ENCODE peak calls at places on chromosomes 6 and 20, in four cellular contexts. Y is GM12878, Q is HepG2, E is K562. I is an unnamed sample.

GRCh38 chr20:44271915-44272663 is 25.0 kb downstream of the GDAP1L1 start:
- DNase-seq in Q (no peak), Y (no peak), E (peak; percentile 20), I (peak; percentile 71)

GRCh38 chr6:18053071-18053475 is 65.6 kb upstream of the KIF13A start:
- DNase-seq in E (no peak), Y (no peak), Q (no peak), I (no peak)

GRCh38 chr6:72619883-72620696 is 1.8 kb upstream of the KCNQ5 start:
- DNase-seq in E (peak; percentile 47), Y (peak; percentile 65), Q (no peak), I (peak; percentile 36)

GRCh38 chr20:60108397-60108796 is 150.2 kb downstream of the CDH26 start:
- DNase-seq in Y (no peak), E (no peak), Q (no peak), I (no peak)

GRCh38 chr6:136987526-136987925 is 57.2 kb downstream of the IL20RA start:
- DNase-seq in Y (no peak), E (no peak), Q (no peak), I (no peak)

GRCh38 chr20:23668477-23668951 is 20.3 kb downstream of the CST4 start:
- DNase-seq in Y (no peak), Q (peak; percentile 84), E (peak; percentile 58), I (peak; percentile 72)

GRCh38 chr20:39849664-39850063 is 839.4 kb downstream of the MAFB start:
- DNase-seq in Q (no peak), Y (no peak), E (no peak), I (no peak)

GRCh38 chr20:9172908-9173307 is 104.0 kb downstream of the PLCB4 start:
- DNase-seq in Q (no peak), Y (no peak), E (no peak), I (no peak)

GRCh38 chr6:118325220-118325860 is 222.8 kb upstream of the PLN start:
- DNase-seq in E (no peak), Y (no peak), Q (no peak), I (no peak)

GRCh38 chr6:41675992-41676391 is 37.7 kb downstream of the MDFI start:
- DNase-seq in E (no peak), Q (no peak), Y (no peak), I (no peak)

GRCh38 chr6:87333591-87334181 is 4.6 kb upstream of the GJB7 start:
- DNase-seq in Q (no peak), Y (no peak), E (no peak), I (no peak)

GRCh38 chr6:148509789-148510581 is 167.3 kb downstream of the SASH1 start:
- DNase-seq in Y (no peak), Q (no peak), E (no peak), I (no peak)

GRCh38 chr6:148513145-148514071 is 170.8 kb downstream of the SASH1 start:
- DNase-seq in E (no peak), Q (no peak), Y (no peak), I (no peak)

GRCh38 chr6:148507774-148508173 is 165.1 kb downstream of the SASH1 start:
- DNase-seq in E (no peak), Q (no peak), Y (no peak), I (no peak)

GRCh38 chr6:148509152-148509571 is 166.5 kb downstream of the SASH1 start:
- DNase-seq in E (no peak), Y (no peak), Q (no peak), I (no peak)

GRCh38 chr6:148508401-148509151 is 165.9 kb downstream of the SASH1 start:
- DNase-seq in Q (no peak), E (no peak), Y (no peak), I (no peak)
- TF ChIP-seq ESRRA in Q (no peak), E (no peak), Y (no peak), I (no peak)

DNA sequence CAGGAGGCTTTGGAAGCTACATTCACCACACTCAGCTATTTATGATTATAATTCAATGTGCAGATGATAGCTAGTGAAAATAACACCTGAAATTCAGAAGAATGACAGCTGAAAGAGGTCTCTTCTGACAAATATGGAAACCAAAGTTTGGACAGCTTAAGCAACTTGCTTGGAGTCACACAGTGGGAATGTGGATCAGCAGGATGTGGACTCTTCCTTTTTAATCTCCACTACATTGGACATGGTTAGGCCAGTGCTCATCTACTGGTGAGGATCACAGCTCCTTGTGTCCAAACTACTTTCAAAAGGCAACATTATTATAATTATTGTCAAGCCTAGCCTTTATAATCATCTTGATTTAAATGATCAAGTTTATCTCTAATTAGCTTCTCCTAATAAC is 10.4 kb downstream of the TRAPPC3L start:
- DNase-seq in E (no peak), Y (no peak), Q (no peak), I (no peak)
- TF ChIP-seq CREM in E (no peak), Y (no peak), Q (no peak), I (no peak)

DNA sequence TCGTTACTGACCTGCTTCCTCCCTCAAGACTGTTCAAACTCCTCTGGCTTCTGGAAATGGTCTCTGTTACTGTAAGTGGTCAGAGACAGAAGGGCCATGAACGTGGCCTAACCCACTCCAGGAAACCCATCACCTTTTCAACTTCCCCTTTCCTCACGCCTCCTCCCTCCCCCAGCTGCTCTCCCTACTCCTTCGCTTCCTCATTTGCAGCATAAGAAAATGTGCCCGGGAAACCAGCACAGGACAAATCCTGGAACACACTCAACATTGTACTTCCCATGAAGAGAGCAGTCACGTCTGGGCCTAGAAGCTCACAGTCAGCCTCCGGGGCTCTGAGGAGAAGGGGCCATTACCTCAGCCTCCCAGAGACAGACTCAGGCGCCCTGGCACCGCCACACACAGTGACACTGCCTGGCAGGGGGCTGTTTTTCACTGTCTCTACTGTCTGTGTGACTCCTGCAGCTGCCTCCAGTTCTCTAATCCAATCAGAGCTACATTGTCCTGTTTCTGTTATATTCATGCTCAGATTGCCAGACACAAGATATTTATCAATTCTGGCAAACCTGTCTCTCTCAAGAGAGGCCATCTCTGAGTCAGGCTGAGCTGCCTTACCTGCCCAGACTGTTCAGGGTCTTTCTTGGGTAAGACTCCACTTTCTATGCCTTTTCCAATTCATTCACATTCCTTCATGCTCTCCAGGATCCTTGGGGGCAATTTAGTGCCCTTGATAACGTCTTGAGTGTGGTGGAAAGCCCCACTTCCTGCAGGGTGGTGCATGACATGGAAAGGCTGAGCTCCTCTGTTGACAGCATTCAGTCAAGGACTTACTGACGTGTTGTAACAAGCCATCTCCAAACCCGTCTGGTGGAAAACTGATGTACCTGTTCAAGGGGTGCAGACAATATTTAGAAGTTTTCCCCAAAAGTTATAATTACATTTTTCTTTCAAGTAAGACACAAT is 242.2 kb downstream of the HIVEP2 start:
- DNase-seq in Y (no peak), E (no peak), Q (no peak), I (peak; percentile 14)
- TF ChIP-seq ESRRA in Y (no peak), E (no peak), Q (no peak), I (no peak)

DNA sequence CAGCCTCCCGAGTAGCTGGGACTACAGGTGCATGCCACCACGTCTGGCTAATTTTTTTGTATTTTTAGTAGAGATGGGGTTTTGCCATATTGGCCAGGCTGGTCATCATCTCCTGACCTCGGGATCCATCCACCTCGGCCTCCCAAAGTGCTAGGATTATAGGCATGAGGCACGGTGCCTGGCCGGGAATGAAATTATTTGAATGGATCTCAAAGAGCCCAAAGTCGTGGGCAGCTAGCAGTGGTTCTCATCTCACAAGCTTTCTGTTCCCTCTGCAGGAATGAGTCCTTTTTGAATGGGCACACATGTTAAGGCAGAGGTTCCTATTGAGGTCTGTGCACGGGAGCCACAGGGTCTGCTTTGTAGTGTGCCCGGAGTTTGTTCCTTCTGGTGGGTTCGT is 34.9 kb downstream of the PPP1R3G start:
- DNase-seq in Y (no peak), Q (no peak), E (no peak), I (no peak)
- TF ChIP-seq CREM in Y (no peak), Q (no peak), E (no peak), I (no peak)

GRCh38 chr6:144805049-144805448 is 519.9 kb downstream of the UTRN start:
- DNase-seq in E (no peak), Q (no peak), Y (no peak), I (no peak)

GRCh38 chr6:144809969-144810368 is 524.8 kb downstream of the UTRN start:
- DNase-seq in E (no peak), Q (no peak), Y (no peak), I (no peak)

GRCh38 chr6:144809120-144809519 is 524.0 kb downstream of the UTRN start:
- DNase-seq in Y (no peak), Q (no peak), E (no peak), I (no peak)

GRCh38 chr6:144806222-144806621 is 521.1 kb downstream of the UTRN start:
- DNase-seq in Q (no peak), E (no peak), Y (no peak), I (no peak)

GRCh38 chr6:144804246-144804790 is 519.2 kb downstream of the UTRN start:
- DNase-seq in E (no peak), Y (no peak), Q (no peak), I (no peak)
- TF ChIP-seq ESRRA in E (no peak), Y (no peak), Q (no peak), I (no peak)

GRCh38 chr20:50762045-50762422 is 30.7 kb downstream of the PARD6B start:
- DNase-seq in E (no peak), Q (no peak), Y (no peak), I (no peak)
- TF ChIP-seq CREM in E (no peak), Q (no peak), Y (no peak), I (no peak)

DNA sequence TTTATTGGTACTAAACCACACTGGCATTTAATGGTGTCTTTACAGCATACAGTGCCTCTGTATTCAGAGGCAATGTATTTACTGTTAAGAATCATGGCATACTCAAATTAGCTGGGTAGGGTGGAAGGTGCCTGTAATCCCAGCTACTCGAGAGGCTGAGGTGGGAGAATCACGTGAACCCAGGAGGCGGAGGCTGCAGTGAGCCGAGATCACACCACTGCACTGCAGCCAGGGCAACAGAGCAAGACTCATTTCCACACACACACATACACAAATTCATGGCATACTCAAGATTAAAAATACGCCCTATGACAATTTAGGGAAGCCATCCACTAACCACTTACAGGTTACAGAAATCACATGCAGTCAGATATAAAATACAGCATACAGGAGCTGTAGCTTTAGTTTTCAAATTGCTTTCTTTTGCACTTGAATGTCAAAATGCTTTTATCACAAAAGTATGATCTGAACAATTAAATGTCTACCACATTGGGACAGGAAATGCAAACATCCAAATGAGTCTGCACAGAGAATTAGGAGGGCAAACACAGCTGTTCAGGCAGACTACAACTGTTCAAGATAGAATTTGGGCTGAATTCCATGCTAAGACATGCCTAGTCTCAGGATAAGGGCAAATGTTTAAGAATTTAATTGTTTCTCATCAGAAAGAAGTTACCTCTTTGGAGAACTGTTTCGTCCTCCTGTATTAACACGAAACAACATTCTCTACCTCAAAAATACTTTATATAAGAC is 36.4 kb downstream of the CSNK2A1 start:
- DNase-seq in E (no peak), Q (no peak), Y (no peak), I (no peak)
- TF ChIP-seq ESRRA in E (no peak), Q (no peak), Y (no peak), I (no peak)